ENCODE peak calls at places on chromosomes 5 and 9, in eight cellular contexts. J is mammary epithelial cell, X is aorta, A is epithelial cell of esophagus, W is kidney glomerular epithelial cell, G is T follicular helper cell, D is ovary, C is H9. Z is an unnamed sample.

GRCh38 chr9:21056931-21057330 is 20.8 kb downstream of the IFNB1 start:
- DNase-seq in J (peak), X (no peak), G (no peak), A (peak), C (no peak), W (no peak), D (no peak), Z (no peak)

GRCh38 chr9:125524522-125524921 is 182.5 kb downstream of the MAPKAP1 start:
- DNase-seq in D (no peak), G (no peak), A (no peak), J (no peak), W (no peak), C (peak), X (no peak), Z (no peak)

GRCh38 chr5:154885438-154885837 is 27.0 kb downstream of the CNOT8 start:
- DNase-seq in D (no peak), J (no peak), A (no peak), W (no peak), G (no peak), C (no peak), X (no peak), Z (no peak)

GRCh38 chr5:177606071-177607051 is 6.4 kb downstream of the B4GALT7 start:
- DNase-seq in J (no peak), C (no peak), A (no peak), W (no peak), G (no peak), D (no peak), X (no peak), Z (no peak)

GRCh38 chr5:110769282-110769681 is 30.5 kb downstream of the SLC25A46 start:
- DNase-seq in A (peak), X (no peak), G (no peak), J (peak), C (no peak), W (no peak), D (no peak), Z (no peak)

GRCh38 chr5:43172779-43173178 is 19.2 kb upstream of the NIM1K start:
- DNase-seq in J (no peak), A (no peak), C (no peak), W (no peak), G (no peak), X (no peak), D (no peak), Z (no peak)

GRCh38 chr9:132411091-132411508 is 1.1 kb downstream of the CFAP77 start:
- DNase-seq in C (peak), J (peak), A (peak), W (peak), G (peak), D (peak), X (peak), Z (peak)

GRCh38 chr5:112776301-112776856 is 38.7 kb downstream of the APC start:
- DNase-seq in G (no peak), J (peak), C (no peak), X (no peak), W (no peak), A (peak), D (no peak), Z (no peak)

GRCh38 chr9:123678038-123678877 is 251.7 kb downstream of the DENND1A start:
- DNase-seq in A (peak), W (no peak), J (no peak), D (no peak), G (no peak), C (no peak), X (no peak), Z (no peak)

GRCh38 chr5:101788797-101789196 is 507.3 kb downstream of the SLCO4C1 start:
- DNase-seq in W (no peak), D (no peak), X (no peak), C (no peak), G (no peak), J (no peak), A (no peak), Z (no peak)

GRCh38 chr5:1747079-1747802 is 52.4 kb downstream of the MRPL36 start:
- DNase-seq in W (no peak), A (no peak), X (peak), D (peak), G (no peak), J (no peak), C (peak), Z (no peak)

GRCh38 chr9:130219661-130220081 is 45.9 kb upstream of the HMCN2 start:
- DNase-seq in C (no peak), J (no peak), G (no peak), X (no peak), A (no peak), W (no peak), D (no peak), Z (no peak)

GRCh38 chr5:10355071-10355889 is 1.8 kb downstream of the MARCHF6 start:
- DNase-seq in W (no peak), C (no peak), A (peak), G (no peak), J (peak), X (no peak), D (no peak), Z (no peak)

GRCh38 chr5:146466521-146467349 is 19.6 kb downstream of the TCERG1 start:
- DNase-seq in C (no peak), A (peak), W (peak), G (no peak), J (no peak), X (no peak), D (no peak), Z (no peak)

GRCh38 chr9:75532651-75533050 is 357.8 kb upstream of the PCSK5 start:
- DNase-seq in A (no peak), C (no peak), W (no peak), X (no peak), J (no peak), G (no peak), D (no peak), Z (no peak)

GRCh38 chr5:3602713-3603502 is 7.3 kb downstream of the IRX1 start:
- DNase-seq in J (peak), G (no peak), D (no peak), C (peak), W (no peak), A (no peak), X (peak), Z (no peak)

GRCh38 chr5:149071216-149071615 is 8.4 kb upstream of the SH3TC2 start:
- DNase-seq in D (no peak), J (no peak), C (no peak), A (no peak), G (no peak), W (no peak), X (no peak), Z (no peak)

GRCh38 chr9:81112638-81113037 is 576.7 kb downstream of the TLE1 start:
- DNase-seq in A (no peak), X (no peak), D (no peak), G (no peak), W (no peak), C (no peak), J (no peak), Z (no peak)

GRCh38 chr5:109125755-109126429 is 283.9 kb downstream of the PJA2 start:
- DNase-seq in W (no peak), J (no peak), C (no peak), G (no peak), A (no peak), X (no peak), D (no peak), Z (no peak)

GRCh38 chr9:133604214-133604613 is 5.0 kb downstream of the FAM163B start:
- DNase-seq in X (peak), W (no peak), D (no peak), C (no peak), A (no peak), J (no peak), G (no peak), Z (no peak)

GRCh38 chr9:123568691-123569342 is 212.8 kb downstream of the CRB2 start:
- DNase-seq in C (no peak), X (no peak), J (no peak), A (no peak), W (no peak), G (no peak), D (no peak), Z (no peak)

GRCh38 chr5:113140837-113141661 is 164.5 kb downstream of the DCP2 start:
- DNase-seq in C (no peak), J (peak), X (no peak), G (no peak), A (peak), D (no peak), W (no peak), Z (no peak)

GRCh38 chr5:176915906-176916305 is 16.8 kb upstream of the HK3 start:
- DNase-seq in G (no peak), W (no peak), C (no peak), A (no peak), X (no peak), J (no peak), D (no peak), Z (no peak)

GRCh38 chr5:135193213-135194125 is 159.4 kb upstream of the PITX1 start:
- DNase-seq in G (no peak), X (no peak), D (no peak), J (peak), C (no peak), W (peak), A (peak), Z (no peak)

GRCh38 chr9:110986529-110986928 is 51.7 kb downstream of the LPAR1 start:
- DNase-seq in W (no peak), G (no peak), D (no peak), C (no peak), A (peak), X (no peak), J (peak), Z (no peak)

GRCh38 chr9:88236531-88237453 is 98.5 kb upstream of the SPATA31C2 start:
- DNase-seq in G (no peak), W (no peak), D (peak), A (no peak), X (no peak), J (no peak), C (no peak), Z (no peak)

GRCh38 chr9:129938291-129938979 is 103.2 kb downstream of the USP20 start:
- DNase-seq in J (no peak), W (peak), D (no peak), G (no peak), A (no peak), C (no peak), X (no peak), Z (no peak)

GRCh38 chr9:99833735-99834134 is 12.1 kb downstream of the NR4A3 start:
- DNase-seq in G (no peak), W (no peak), X (no peak), C (no peak), A (no peak), D (no peak), J (no peak), Z (no peak)

GRCh38 chr9:16252631-16253030 is 617.8 kb downstream of the BNC2 start:
- DNase-seq in W (no peak), X (no peak), J (no peak), G (no peak), C (peak), A (no peak), D (no peak), Z (no peak)

GRCh38 chr9:26310294-26310693 is 582.3 kb downstream of the CAAP1 start:
- DNase-seq in X (no peak), C (no peak), W (no peak), J (peak), D (no peak), G (no peak), A (no peak), Z (no peak)

GRCh38 chr5:122756263-122756911 is 18.5 kb upstream of the SNX2 start:
- DNase-seq in X (no peak), A (peak), G (no peak), W (peak), C (no peak), J (peak), D (no peak), Z (no peak)

GRCh38 chr9:121682926-121683485 is 31.6 kb downstream of the DAB2IP start:
- DNase-seq in A (no peak), W (no peak), G (no peak), J (no peak), D (no peak), C (no peak), X (peak), Z (no peak)

GRCh38 chr5:107700486-107700885 is 29.7 kb upstream of the EFNA5 start:
- DNase-seq in W (no peak), C (no peak), X (no peak), G (no peak), A (no peak), J (no peak), D (no peak), Z (no peak)

GRCh38 chr9:133702798-133703570 is 35.2 kb downstream of the SARDH start:
- DNase-seq in D (peak), X (peak), C (no peak), J (no peak), A (no peak), G (peak), W (no peak), Z (no peak)

GRCh38 chr5:166566725-166567124 is 1724.7 kb upstream of the WWC1 start:
- DNase-seq in C (no peak), W (no peak), A (no peak), X (no peak), G (no peak), D (no peak), J (no peak), Z (no peak)

GRCh38 chr9:114258218-114258617 is 64.7 kb upstream of the ORM1 start:
- DNase-seq in X (no peak), W (no peak), C (no peak), G (no peak), A (no peak), D (no peak), J (no peak), Z (no peak)

GRCh38 chr5:27328480-27328879 is 290.1 kb upstream of the CDH9 start:
- DNase-seq in W (peak), A (peak), G (no peak), D (no peak), X (no peak), C (no peak), J (peak), Z (no peak)

GRCh38 chr9:16866542-16866941 is 3.9 kb downstream of the BNC2 start:
- DNase-seq in X (no peak), J (no peak), W (no peak), A (no peak), C (no peak), G (no peak), D (no peak), Z (no peak)